ENCODE peak calls at places on chromosomes 16 and 17, in eight cellular contexts. One of them, this sample, is unnamed.

GRCh38 chr17:82900741-82901140 is 60.9 kb upstream of the ZNF750 start:
- ATAC-seq in activated CD8-positive, alpha-beta memory T cell treated with anti-CD3 and anti-CD28 coated beads, Interleukin-2, amount 10 ng/mL, durations not matched to agents 7 days and 5 days: no peak
- ATAC-seq in natural killer cell: no peak
- ATAC-seq in pancreas: no peak
- ATAC-seq in activated CD8-positive, alpha-beta T cell treated with anti-CD3 and anti-CD28 coated beads, Interleukin-2, amount 10 ng/mL, durations not matched to agents 7 days and 5 days: no peak
- ATAC-seq in effector memory CD8-positive, alpha-beta T cell: no peak
- ATAC-seq in PC-3: no peak
- ATAC-seq in activated T-cell treated with anti-CD3 and anti-CD28 coated beads, Interleukin-2, amount 50 U/mL, for 72 hours: no peak
- ATAC-seq in this sample: no peak

GRCh38 chr17:79691931-79692330 is 38.8 kb upstream of the ENPP7 start:
- ATAC-seq in activated CD8-positive, alpha-beta memory T cell treated with anti-CD3 and anti-CD28 coated beads, Interleukin-2, amount 10 ng/mL, durations not matched to agents 7 days and 5 days: no peak
- ATAC-seq in activated T-cell treated with anti-CD3 and anti-CD28 coated beads, Interleukin-2, amount 50 U/mL, for 72 hours: no peak
- ATAC-seq in PC-3: no peak
- ATAC-seq in pancreas: no peak
- ATAC-seq in natural killer cell: no peak
- ATAC-seq in activated CD8-positive, alpha-beta T cell treated with anti-CD3 and anti-CD28 coated beads, Interleukin-2, amount 10 ng/mL, durations not matched to agents 7 days and 5 days: no peak
- ATAC-seq in effector memory CD8-positive, alpha-beta T cell: no peak
- ATAC-seq in this sample: no peak

GRCh38 chr17:50707296-50708049 is at the start of gene ANKRD40:
- ATAC-seq in natural killer cell: peak
- ATAC-seq in activated CD8-positive, alpha-beta T cell treated with anti-CD3 and anti-CD28 coated beads, Interleukin-2, amount 10 ng/mL, durations not matched to agents 7 days and 5 days: peak
- ATAC-seq in PC-3: peak
- ATAC-seq in effector memory CD8-positive, alpha-beta T cell: peak
- ATAC-seq in activated CD8-positive, alpha-beta memory T cell treated with anti-CD3 and anti-CD28 coated beads, Interleukin-2, amount 10 ng/mL, durations not matched to agents 7 days and 5 days: peak
- ATAC-seq in pancreas: peak
- ATAC-seq in activated T-cell treated with anti-CD3 and anti-CD28 coated beads, Interleukin-2, amount 50 U/mL, for 72 hours: peak
- ATAC-seq in this sample: peak

GRCh38 chr17:51487947-51488346 is 227.6 kb downstream of the UTP18 start:
- ATAC-seq in activated CD8-positive, alpha-beta memory T cell treated with anti-CD3 and anti-CD28 coated beads, Interleukin-2, amount 10 ng/mL, durations not matched to agents 7 days and 5 days: no peak
- ATAC-seq in activated CD8-positive, alpha-beta T cell treated with anti-CD3 and anti-CD28 coated beads, Interleukin-2, amount 10 ng/mL, durations not matched to agents 7 days and 5 days: no peak
- ATAC-seq in natural killer cell: no peak
- ATAC-seq in pancreas: no peak
- ATAC-seq in effector memory CD8-positive, alpha-beta T cell: no peak
- ATAC-seq in activated T-cell treated with anti-CD3 and anti-CD28 coated beads, Interleukin-2, amount 50 U/mL, for 72 hours: peak
- ATAC-seq in PC-3: no peak
- ATAC-seq in this sample: no peak

GRCh38 chr16:64880994-64881393 is 240.9 kb downstream of the CDH11 start:
- ATAC-seq in effector memory CD8-positive, alpha-beta T cell: no peak
- ATAC-seq in activated T-cell treated with anti-CD3 and anti-CD28 coated beads, Interleukin-2, amount 50 U/mL, for 72 hours: no peak
- ATAC-seq in activated CD8-positive, alpha-beta T cell treated with anti-CD3 and anti-CD28 coated beads, Interleukin-2, amount 10 ng/mL, durations not matched to agents 7 days and 5 days: no peak
- ATAC-seq in natural killer cell: no peak
- ATAC-seq in pancreas: no peak
- ATAC-seq in PC-3: no peak
- ATAC-seq in activated CD8-positive, alpha-beta memory T cell treated with anti-CD3 and anti-CD28 coated beads, Interleukin-2, amount 10 ng/mL, durations not matched to agents 7 days and 5 days: no peak
- ATAC-seq in this sample: no peak

GRCh38 chr17:81488276-81488860 is 24.2 kb downstream of the ACTG1 start:
- ATAC-seq in effector memory CD8-positive, alpha-beta T cell: peak
- ATAC-seq in pancreas: peak
- ATAC-seq in activated CD8-positive, alpha-beta T cell treated with anti-CD3 and anti-CD28 coated beads, Interleukin-2, amount 10 ng/mL, durations not matched to agents 7 days and 5 days: peak
- ATAC-seq in natural killer cell: no peak
- ATAC-seq in activated CD8-positive, alpha-beta memory T cell treated with anti-CD3 and anti-CD28 coated beads, Interleukin-2, amount 10 ng/mL, durations not matched to agents 7 days and 5 days: peak
- ATAC-seq in PC-3: no peak
- ATAC-seq in activated T-cell treated with anti-CD3 and anti-CD28 coated beads, Interleukin-2, amount 50 U/mL, for 72 hours: peak
- ATAC-seq in this sample: no peak

GRCh38 chr16:49664221-49665215 is 191.4 kb downstream of the ZNF423 start:
- ATAC-seq in effector memory CD8-positive, alpha-beta T cell: no peak
- ATAC-seq in pancreas: peak
- ATAC-seq in PC-3: no peak
- ATAC-seq in activated CD8-positive, alpha-beta memory T cell treated with anti-CD3 and anti-CD28 coated beads, Interleukin-2, amount 10 ng/mL, durations not matched to agents 7 days and 5 days: no peak
- ATAC-seq in natural killer cell: no peak
- ATAC-seq in activated T-cell treated with anti-CD3 and anti-CD28 coated beads, Interleukin-2, amount 50 U/mL, for 72 hours: no peak
- ATAC-seq in activated CD8-positive, alpha-beta T cell treated with anti-CD3 and anti-CD28 coated beads, Interleukin-2, amount 10 ng/mL, durations not matched to agents 7 days and 5 days: no peak
- ATAC-seq in this sample: no peak

GRCh38 chr17:79124513-79125209 is 50.0 kb downstream of the ENGASE start:
- ATAC-seq in pancreas: no peak
- ATAC-seq in activated T-cell treated with anti-CD3 and anti-CD28 coated beads, Interleukin-2, amount 50 U/mL, for 72 hours: no peak
- ATAC-seq in effector memory CD8-positive, alpha-beta T cell: no peak
- ATAC-seq in PC-3: no peak
- ATAC-seq in natural killer cell: no peak
- ATAC-seq in activated CD8-positive, alpha-beta T cell treated with anti-CD3 and anti-CD28 coated beads, Interleukin-2, amount 10 ng/mL, durations not matched to agents 7 days and 5 days: no peak
- ATAC-seq in activated CD8-positive, alpha-beta memory T cell treated with anti-CD3 and anti-CD28 coated beads, Interleukin-2, amount 10 ng/mL, durations not matched to agents 7 days and 5 days: no peak
- ATAC-seq in this sample: no peak

GRCh38 chr17:9367186-9367585 is 208.4 kb downstream of the STX8 start:
- ATAC-seq in activated T-cell treated with anti-CD3 and anti-CD28 coated beads, Interleukin-2, amount 50 U/mL, for 72 hours: no peak
- ATAC-seq in effector memory CD8-positive, alpha-beta T cell: no peak
- ATAC-seq in activated CD8-positive, alpha-beta memory T cell treated with anti-CD3 and anti-CD28 coated beads, Interleukin-2, amount 10 ng/mL, durations not matched to agents 7 days and 5 days: no peak
- ATAC-seq in PC-3: no peak
- ATAC-seq in pancreas: no peak
- ATAC-seq in activated CD8-positive, alpha-beta T cell treated with anti-CD3 and anti-CD28 coated beads, Interleukin-2, amount 10 ng/mL, durations not matched to agents 7 days and 5 days: no peak
- ATAC-seq in natural killer cell: no peak
- ATAC-seq in this sample: no peak

GRCh38 chr17:61057257-61057656 is 342.4 kb upstream of the TBX2 start:
- ATAC-seq in effector memory CD8-positive, alpha-beta T cell: peak
- ATAC-seq in pancreas: no peak
- ATAC-seq in activated CD8-positive, alpha-beta memory T cell treated with anti-CD3 and anti-CD28 coated beads, Interleukin-2, amount 10 ng/mL, durations not matched to agents 7 days and 5 days: peak
- ATAC-seq in activated CD8-positive, alpha-beta T cell treated with anti-CD3 and anti-CD28 coated beads, Interleukin-2, amount 10 ng/mL, durations not matched to agents 7 days and 5 days: peak
- ATAC-seq in PC-3: no peak
- ATAC-seq in natural killer cell: peak
- ATAC-seq in activated T-cell treated with anti-CD3 and anti-CD28 coated beads, Interleukin-2, amount 50 U/mL, for 72 hours: peak
- ATAC-seq in this sample: peak

GRCh38 chr16:75486014-75486404 is 9.2 kb downstream of the CHST6 start:
- ATAC-seq in pancreas: peak
- ATAC-seq in natural killer cell: no peak
- ATAC-seq in activated CD8-positive, alpha-beta T cell treated with anti-CD3 and anti-CD28 coated beads, Interleukin-2, amount 10 ng/mL, durations not matched to agents 7 days and 5 days: no peak
- ATAC-seq in activated CD8-positive, alpha-beta memory T cell treated with anti-CD3 and anti-CD28 coated beads, Interleukin-2, amount 10 ng/mL, durations not matched to agents 7 days and 5 days: no peak
- ATAC-seq in PC-3: no peak
- ATAC-seq in activated T-cell treated with anti-CD3 and anti-CD28 coated beads, Interleukin-2, amount 50 U/mL, for 72 hours: no peak
- ATAC-seq in effector memory CD8-positive, alpha-beta T cell: no peak
- ATAC-seq in this sample: no peak

GRCh38 chr16:84806256-84806889 is 13.4 kb upstream of the CRISPLD2 start:
- ATAC-seq in activated CD8-positive, alpha-beta T cell treated with anti-CD3 and anti-CD28 coated beads, Interleukin-2, amount 10 ng/mL, durations not matched to agents 7 days and 5 days: no peak
- ATAC-seq in activated T-cell treated with anti-CD3 and anti-CD28 coated beads, Interleukin-2, amount 50 U/mL, for 72 hours: peak
- ATAC-seq in effector memory CD8-positive, alpha-beta T cell: no peak
- ATAC-seq in PC-3: peak
- ATAC-seq in pancreas: peak
- ATAC-seq in activated CD8-positive, alpha-beta memory T cell treated with anti-CD3 and anti-CD28 coated beads, Interleukin-2, amount 10 ng/mL, durations not matched to agents 7 days and 5 days: peak
- ATAC-seq in natural killer cell: peak
- ATAC-seq in this sample: peak

GRCh38 chr16:52572656-52573055 is 25.7 kb upstream of the TOX3 start:
- ATAC-seq in PC-3: no peak
- ATAC-seq in pancreas: no peak
- ATAC-seq in natural killer cell: no peak
- ATAC-seq in activated CD8-positive, alpha-beta T cell treated with anti-CD3 and anti-CD28 coated beads, Interleukin-2, amount 10 ng/mL, durations not matched to agents 7 days and 5 days: no peak
- ATAC-seq in activated T-cell treated with anti-CD3 and anti-CD28 coated beads, Interleukin-2, amount 50 U/mL, for 72 hours: no peak
- ATAC-seq in effector memory CD8-positive, alpha-beta T cell: no peak
- ATAC-seq in activated CD8-positive, alpha-beta memory T cell treated with anti-CD3 and anti-CD28 coated beads, Interleukin-2, amount 10 ng/mL, durations not matched to agents 7 days and 5 days: no peak
- ATAC-seq in this sample: no peak

GRCh38 chr17:14699569-14700190 is 398.8 kb downstream of the HS3ST3B1 start:
- ATAC-seq in PC-3: no peak
- ATAC-seq in activated CD8-positive, alpha-beta memory T cell treated with anti-CD3 and anti-CD28 coated beads, Interleukin-2, amount 10 ng/mL, durations not matched to agents 7 days and 5 days: no peak
- ATAC-seq in effector memory CD8-positive, alpha-beta T cell: no peak
- ATAC-seq in natural killer cell: no peak
- ATAC-seq in pancreas: peak
- ATAC-seq in activated T-cell treated with anti-CD3 and anti-CD28 coated beads, Interleukin-2, amount 50 U/mL, for 72 hours: no peak
- ATAC-seq in activated CD8-positive, alpha-beta T cell treated with anti-CD3 and anti-CD28 coated beads, Interleukin-2, amount 10 ng/mL, durations not matched to agents 7 days and 5 days: no peak
- ATAC-seq in this sample: no peak

GRCh38 chr16:2498531-2499253 is 15.1 kb upstream of the ATP6V0C start:
- ATAC-seq in activated CD8-positive, alpha-beta memory T cell treated with anti-CD3 and anti-CD28 coated beads, Interleukin-2, amount 10 ng/mL, durations not matched to agents 7 days and 5 days: no peak
- ATAC-seq in effector memory CD8-positive, alpha-beta T cell: no peak
- ATAC-seq in PC-3: no peak
- ATAC-seq in activated CD8-positive, alpha-beta T cell treated with anti-CD3 and anti-CD28 coated beads, Interleukin-2, amount 10 ng/mL, durations not matched to agents 7 days and 5 days: no peak
- ATAC-seq in natural killer cell: no peak
- ATAC-seq in pancreas: peak
- ATAC-seq in activated T-cell treated with anti-CD3 and anti-CD28 coated beads, Interleukin-2, amount 50 U/mL, for 72 hours: no peak
- ATAC-seq in this sample: no peak

GRCh38 chr17:3723188-3723555 is 531 bp upstream of the HASPIN start:
- ATAC-seq in activated CD8-positive, alpha-beta memory T cell treated with anti-CD3 and anti-CD28 coated beads, Interleukin-2, amount 10 ng/mL, durations not matched to agents 7 days and 5 days: no peak
- ATAC-seq in effector memory CD8-positive, alpha-beta T cell: no peak
- ATAC-seq in activated CD8-positive, alpha-beta T cell treated with anti-CD3 and anti-CD28 coated beads, Interleukin-2, amount 10 ng/mL, durations not matched to agents 7 days and 5 days: no peak
- ATAC-seq in natural killer cell: no peak
- ATAC-seq in PC-3: no peak
- ATAC-seq in activated T-cell treated with anti-CD3 and anti-CD28 coated beads, Interleukin-2, amount 50 U/mL, for 72 hours: no peak
- ATAC-seq in pancreas: no peak
- ATAC-seq in this sample: no peak

GRCh38 chr17:332023-332422 is 20.6 kb downstream of the RPH3AL start:
- ATAC-seq in activated CD8-positive, alpha-beta memory T cell treated with anti-CD3 and anti-CD28 coated beads, Interleukin-2, amount 10 ng/mL, durations not matched to agents 7 days and 5 days: no peak
- ATAC-seq in natural killer cell: no peak
- ATAC-seq in activated T-cell treated with anti-CD3 and anti-CD28 coated beads, Interleukin-2, amount 50 U/mL, for 72 hours: no peak
- ATAC-seq in PC-3: no peak
- ATAC-seq in effector memory CD8-positive, alpha-beta T cell: no peak
- ATAC-seq in activated CD8-positive, alpha-beta T cell treated with anti-CD3 and anti-CD28 coated beads, Interleukin-2, amount 10 ng/mL, durations not matched to agents 7 days and 5 days: no peak
- ATAC-seq in pancreas: no peak
- ATAC-seq in this sample: no peak

GRCh38 chr17:56431736-56432135 is 161.8 kb upstream of the NOG start:
- ATAC-seq in PC-3: no peak
- ATAC-seq in pancreas: no peak
- ATAC-seq in natural killer cell: no peak
- ATAC-seq in effector memory CD8-positive, alpha-beta T cell: no peak
- ATAC-seq in activated CD8-positive, alpha-beta memory T cell treated with anti-CD3 and anti-CD28 coated beads, Interleukin-2, amount 10 ng/mL, durations not matched to agents 7 days and 5 days: no peak
- ATAC-seq in activated T-cell treated with anti-CD3 and anti-CD28 coated beads, Interleukin-2, amount 50 U/mL, for 72 hours: no peak
- ATAC-seq in activated CD8-positive, alpha-beta T cell treated with anti-CD3 and anti-CD28 coated beads, Interleukin-2, amount 10 ng/mL, durations not matched to agents 7 days and 5 days: no peak
- ATAC-seq in this sample: no peak

GRCh38 chr16:67304006-67304405 is 22.5 kb downstream of the KCTD19 start:
- ATAC-seq in activated T-cell treated with anti-CD3 and anti-CD28 coated beads, Interleukin-2, amount 50 U/mL, for 72 hours: no peak
- ATAC-seq in activated CD8-positive, alpha-beta memory T cell treated with anti-CD3 and anti-CD28 coated beads, Interleukin-2, amount 10 ng/mL, durations not matched to agents 7 days and 5 days: no peak
- ATAC-seq in pancreas: no peak
- ATAC-seq in natural killer cell: no peak
- ATAC-seq in PC-3: no peak
- ATAC-seq in activated CD8-positive, alpha-beta T cell treated with anti-CD3 and anti-CD28 coated beads, Interleukin-2, amount 10 ng/mL, durations not matched to agents 7 days and 5 days: no peak
- ATAC-seq in effector memory CD8-positive, alpha-beta T cell: no peak
- ATAC-seq in this sample: no peak

GRCh38 chr17:77125432-77125901 is 15.3 kb upstream of the SEC14L1 start:
- ATAC-seq in natural killer cell: no peak
- ATAC-seq in activated CD8-positive, alpha-beta memory T cell treated with anti-CD3 and anti-CD28 coated beads, Interleukin-2, amount 10 ng/mL, durations not matched to agents 7 days and 5 days: no peak
- ATAC-seq in effector memory CD8-positive, alpha-beta T cell: no peak
- ATAC-seq in pancreas: no peak
- ATAC-seq in activated T-cell treated with anti-CD3 and anti-CD28 coated beads, Interleukin-2, amount 50 U/mL, for 72 hours: no peak
- ATAC-seq in PC-3: peak
- ATAC-seq in activated CD8-positive, alpha-beta T cell treated with anti-CD3 and anti-CD28 coated beads, Interleukin-2, amount 10 ng/mL, durations not matched to agents 7 days and 5 days: no peak
- ATAC-seq in this sample: no peak

GRCh38 chr17:65809366-65809765 is 247.9 kb upstream of the AXIN2 start:
- ATAC-seq in activated CD8-positive, alpha-beta memory T cell treated with anti-CD3 and anti-CD28 coated beads, Interleukin-2, amount 10 ng/mL, durations not matched to agents 7 days and 5 days: no peak
- ATAC-seq in PC-3: no peak
- ATAC-seq in natural killer cell: no peak
- ATAC-seq in effector memory CD8-positive, alpha-beta T cell: no peak
- ATAC-seq in pancreas: no peak
- ATAC-seq in activated CD8-positive, alpha-beta T cell treated with anti-CD3 and anti-CD28 coated beads, Interleukin-2, amount 10 ng/mL, durations not matched to agents 7 days and 5 days: no peak
- ATAC-seq in activated T-cell treated with anti-CD3 and anti-CD28 coated beads, Interleukin-2, amount 50 U/mL, for 72 hours: no peak
- ATAC-seq in this sample: no peak

GRCh38 chr17:78933025-78933958 is 8.1 kb upstream of the TIMP2 start:
- ATAC-seq in activated CD8-positive, alpha-beta memory T cell treated with anti-CD3 and anti-CD28 coated beads, Interleukin-2, amount 10 ng/mL, durations not matched to agents 7 days and 5 days: peak
- ATAC-seq in effector memory CD8-positive, alpha-beta T cell: peak
- ATAC-seq in natural killer cell: peak
- ATAC-seq in PC-3: peak
- ATAC-seq in activated CD8-positive, alpha-beta T cell treated with anti-CD3 and anti-CD28 coated beads, Interleukin-2, amount 10 ng/mL, durations not matched to agents 7 days and 5 days: peak
- ATAC-seq in activated T-cell treated with anti-CD3 and anti-CD28 coated beads, Interleukin-2, amount 50 U/mL, for 72 hours: peak
- ATAC-seq in pancreas: peak
- ATAC-seq in this sample: peak

GRCh38 chr16:65634833-65635232 is 513.0 kb upstream of the CDH11 start:
- ATAC-seq in activated T-cell treated with anti-CD3 and anti-CD28 coated beads, Interleukin-2, amount 50 U/mL, for 72 hours: no peak
- ATAC-seq in pancreas: no peak
- ATAC-seq in activated CD8-positive, alpha-beta memory T cell treated with anti-CD3 and anti-CD28 coated beads, Interleukin-2, amount 10 ng/mL, durations not matched to agents 7 days and 5 days: no peak
- ATAC-seq in effector memory CD8-positive, alpha-beta T cell: no peak
- ATAC-seq in activated CD8-positive, alpha-beta T cell treated with anti-CD3 and anti-CD28 coated beads, Interleukin-2, amount 10 ng/mL, durations not matched to agents 7 days and 5 days: no peak
- ATAC-seq in natural killer cell: no peak
- ATAC-seq in PC-3: no peak
- ATAC-seq in this sample: no peak

GRCh38 chr16:85449885-85450245 is 163.3 kb upstream of the GSE1 start:
- ATAC-seq in activated CD8-positive, alpha-beta T cell treated with anti-CD3 and anti-CD28 coated beads, Interleukin-2, amount 10 ng/mL, durations not matched to agents 7 days and 5 days: no peak
- ATAC-seq in natural killer cell: no peak
- ATAC-seq in effector memory CD8-positive, alpha-beta T cell: no peak
- ATAC-seq in activated CD8-positive, alpha-beta memory T cell treated with anti-CD3 and anti-CD28 coated beads, Interleukin-2, amount 10 ng/mL, durations not matched to agents 7 days and 5 days: no peak
- ATAC-seq in PC-3: no peak
- ATAC-seq in pancreas: no peak
- ATAC-seq in activated T-cell treated with anti-CD3 and anti-CD28 coated beads, Interleukin-2, amount 50 U/mL, for 72 hours: no peak
- ATAC-seq in this sample: no peak

GRCh38 chr17:78000351-78000750 is 41.8 kb downstream of the TNRC6C start:
- ATAC-seq in activated CD8-positive, alpha-beta memory T cell treated with anti-CD3 and anti-CD28 coated beads, Interleukin-2, amount 10 ng/mL, durations not matched to agents 7 days and 5 days: no peak
- ATAC-seq in activated T-cell treated with anti-CD3 and anti-CD28 coated beads, Interleukin-2, amount 50 U/mL, for 72 hours: no peak
- ATAC-seq in PC-3: no peak
- ATAC-seq in pancreas: no peak
- ATAC-seq in effector memory CD8-positive, alpha-beta T cell: no peak
- ATAC-seq in natural killer cell: no peak
- ATAC-seq in activated CD8-positive, alpha-beta T cell treated with anti-CD3 and anti-CD28 coated beads, Interleukin-2, amount 10 ng/mL, durations not matched to agents 7 days and 5 days: no peak
- ATAC-seq in this sample: no peak

GRCh38 chr17:57021226-57021940 is 43.5 kb downstream of the SCPEP1 start:
- ATAC-seq in activated T-cell treated with anti-CD3 and anti-CD28 coated beads, Interleukin-2, amount 50 U/mL, for 72 hours: no peak
- ATAC-seq in PC-3: peak
- ATAC-seq in pancreas: peak
- ATAC-seq in natural killer cell: no peak
- ATAC-seq in activated CD8-positive, alpha-beta memory T cell treated with anti-CD3 and anti-CD28 coated beads, Interleukin-2, amount 10 ng/mL, durations not matched to agents 7 days and 5 days: no peak
- ATAC-seq in activated CD8-positive, alpha-beta T cell treated with anti-CD3 and anti-CD28 coated beads, Interleukin-2, amount 10 ng/mL, durations not matched to agents 7 days and 5 days: no peak
- ATAC-seq in effector memory CD8-positive, alpha-beta T cell: no peak
- ATAC-seq in this sample: no peak

GRCh38 chr16:53974484-53975115 is 270.6 kb downstream of the FTO start:
- ATAC-seq in activated T-cell treated with anti-CD3 and anti-CD28 coated beads, Interleukin-2, amount 50 U/mL, for 72 hours: no peak
- ATAC-seq in pancreas: no peak
- ATAC-seq in effector memory CD8-positive, alpha-beta T cell: no peak
- ATAC-seq in activated CD8-positive, alpha-beta T cell treated with anti-CD3 and anti-CD28 coated beads, Interleukin-2, amount 10 ng/mL, durations not matched to agents 7 days and 5 days: no peak
- ATAC-seq in PC-3: no peak
- ATAC-seq in activated CD8-positive, alpha-beta memory T cell treated with anti-CD3 and anti-CD28 coated beads, Interleukin-2, amount 10 ng/mL, durations not matched to agents 7 days and 5 days: no peak
- ATAC-seq in natural killer cell: no peak
- ATAC-seq in this sample: no peak

GRCh38 chr16:49350265-49351103 is 23.1 kb upstream of the C16orf78 start:
- ATAC-seq in activated CD8-positive, alpha-beta memory T cell treated with anti-CD3 and anti-CD28 coated beads, Interleukin-2, amount 10 ng/mL, durations not matched to agents 7 days and 5 days: no peak
- ATAC-seq in pancreas: peak
- ATAC-seq in PC-3: peak
- ATAC-seq in effector memory CD8-positive, alpha-beta T cell: no peak
- ATAC-seq in activated T-cell treated with anti-CD3 and anti-CD28 coated beads, Interleukin-2, amount 50 U/mL, for 72 hours: no peak
- ATAC-seq in natural killer cell: peak
- ATAC-seq in activated CD8-positive, alpha-beta T cell treated with anti-CD3 and anti-CD28 coated beads, Interleukin-2, amount 10 ng/mL, durations not matched to agents 7 days and 5 days: no peak
- ATAC-seq in this sample: no peak

GRCh38 chr17:78058581-78058980 is 70.0 kb downstream of the TMC6 start:
- ATAC-seq in natural killer cell: no peak
- ATAC-seq in PC-3: no peak
- ATAC-seq in activated CD8-positive, alpha-beta memory T cell treated with anti-CD3 and anti-CD28 coated beads, Interleukin-2, amount 10 ng/mL, durations not matched to agents 7 days and 5 days: no peak
- ATAC-seq in effector memory CD8-positive, alpha-beta T cell: no peak
- ATAC-seq in activated T-cell treated with anti-CD3 and anti-CD28 coated beads, Interleukin-2, amount 50 U/mL, for 72 hours: no peak
- ATAC-seq in pancreas: no peak
- ATAC-seq in activated CD8-positive, alpha-beta T cell treated with anti-CD3 and anti-CD28 coated beads, Interleukin-2, amount 10 ng/mL, durations not matched to agents 7 days and 5 days: no peak
- ATAC-seq in this sample: no peak

GRCh38 chr17:11953924-11954323 is 43.4 kb downstream of the ZNF18 start:
- ATAC-seq in pancreas: no peak
- ATAC-seq in natural killer cell: no peak
- ATAC-seq in activated CD8-positive, alpha-beta T cell treated with anti-CD3 and anti-CD28 coated beads, Interleukin-2, amount 10 ng/mL, durations not matched to agents 7 days and 5 days: no peak
- ATAC-seq in effector memory CD8-positive, alpha-beta T cell: no peak
- ATAC-seq in PC-3: no peak
- ATAC-seq in activated CD8-positive, alpha-beta memory T cell treated with anti-CD3 and anti-CD28 coated beads, Interleukin-2, amount 10 ng/mL, durations not matched to agents 7 days and 5 days: no peak
- ATAC-seq in activated T-cell treated with anti-CD3 and anti-CD28 coated beads, Interleukin-2, amount 50 U/mL, for 72 hours: no peak
- ATAC-seq in this sample: no peak

GRCh38 chr17:9389116-9389515 is 186.5 kb downstream of the STX8 start:
- ATAC-seq in pancreas: peak
- ATAC-seq in activated CD8-positive, alpha-beta T cell treated with anti-CD3 and anti-CD28 coated beads, Interleukin-2, amount 10 ng/mL, durations not matched to agents 7 days and 5 days: no peak
- ATAC-seq in PC-3: peak
- ATAC-seq in activated T-cell treated with anti-CD3 and anti-CD28 coated beads, Interleukin-2, amount 50 U/mL, for 72 hours: peak
- ATAC-seq in natural killer cell: peak
- ATAC-seq in activated CD8-positive, alpha-beta memory T cell treated with anti-CD3 and anti-CD28 coated beads, Interleukin-2, amount 10 ng/mL, durations not matched to agents 7 days and 5 days: no peak
- ATAC-seq in effector memory CD8-positive, alpha-beta T cell: peak
- ATAC-seq in this sample: peak

GRCh38 chr17:30093463-30094147 is 23.0 kb upstream of the NSRP1 start:
- ATAC-seq in PC-3: peak
- ATAC-seq in natural killer cell: peak
- ATAC-seq in activated T-cell treated with anti-CD3 and anti-CD28 coated beads, Interleukin-2, amount 50 U/mL, for 72 hours: peak
- ATAC-seq in activated CD8-positive, alpha-beta T cell treated with anti-CD3 and anti-CD28 coated beads, Interleukin-2, amount 10 ng/mL, durations not matched to agents 7 days and 5 days: peak
- ATAC-seq in pancreas: peak
- ATAC-seq in activated CD8-positive, alpha-beta memory T cell treated with anti-CD3 and anti-CD28 coated beads, Interleukin-2, amount 10 ng/mL, durations not matched to agents 7 days and 5 days: peak
- ATAC-seq in effector memory CD8-positive, alpha-beta T cell: peak
- ATAC-seq in this sample: peak

GRCh38 chr17:81221842-81222619 is 734 bp downstream of the CEP131 start:
- ATAC-seq in activated CD8-positive, alpha-beta T cell treated with anti-CD3 and anti-CD28 coated beads, Interleukin-2, amount 10 ng/mL, durations not matched to agents 7 days and 5 days: no peak
- ATAC-seq in pancreas: no peak
- ATAC-seq in activated T-cell treated with anti-CD3 and anti-CD28 coated beads, Interleukin-2, amount 50 U/mL, for 72 hours: no peak
- ATAC-seq in PC-3: no peak
- ATAC-seq in natural killer cell: no peak
- ATAC-seq in effector memory CD8-positive, alpha-beta T cell: no peak
- ATAC-seq in activated CD8-positive, alpha-beta memory T cell treated with anti-CD3 and anti-CD28 coated beads, Interleukin-2, amount 10 ng/mL, durations not matched to agents 7 days and 5 days: peak
- ATAC-seq in this sample: no peak

GRCh38 chr17:79874329-79874981 is 35.2 kb upstream of the CBX4 start:
- ATAC-seq in natural killer cell: peak
- ATAC-seq in activated T-cell treated with anti-CD3 and anti-CD28 coated beads, Interleukin-2, amount 50 U/mL, for 72 hours: peak
- ATAC-seq in activated CD8-positive, alpha-beta memory T cell treated with anti-CD3 and anti-CD28 coated beads, Interleukin-2, amount 10 ng/mL, durations not matched to agents 7 days and 5 days: peak
- ATAC-seq in PC-3: peak
- ATAC-seq in pancreas: peak
- ATAC-seq in activated CD8-positive, alpha-beta T cell treated with anti-CD3 and anti-CD28 coated beads, Interleukin-2, amount 10 ng/mL, durations not matched to agents 7 days and 5 days: peak
- ATAC-seq in effector memory CD8-positive, alpha-beta T cell: peak
- ATAC-seq in this sample: no peak